ENCODE peak calls at places on chromosomes 6 and 20, in nine cellular contexts. V is IMR-90, A is adrenal gland, R is tibial nerve, L is chondrocyte, S is pancreas, H is Calu3, T is left ventricle myocardium inferior, F is ascending aorta. G is an unnamed sample.
A peak's percentile ranks its signal among the peaks of the same experiment; 100 is the strongest.

GRCh38 chr6:70549327-70549726 is 17.4 kb upstream of the SDHAF4 start:
- DNase-seq in V (peak; percentile 3), A (no peak), R (no peak), L (no peak), S (no peak), H (no peak), T (no peak), F (no peak), G (no peak)

GRCh38 chr6:125183391-125183790 is 29.8 kb downstream of the TPD52L1 start:
- DNase-seq in V (no peak), A (no peak), R (no peak), L (no peak), S (no peak), H (no peak), T (no peak), F (no peak), G (no peak)

GRCh38 chr6:31870385-31870921 is 7.8 kb upstream of the NEU1 start:
- DNase-seq in V (no peak), A (peak; percentile 80), R (no peak), L (no peak), S (no peak), H (no peak), T (no peak), F (no peak), G (no peak)

GRCh38 chr6:124882580-124883393 is 79.5 kb upstream of the RNF217 start:
- DNase-seq in V (peak; percentile 31), A (no peak), R (no peak), L (no peak), S (no peak), H (no peak), T (no peak), F (no peak), G (no peak)

GRCh38 chr20:5550738-5551529 is 199.3 kb upstream of the SHLD1 start:
- DNase-seq in V (no peak), A (no peak), R (no peak), L (no peak), S (no peak), H (no peak), T (no peak), F (no peak), G (no peak)

GRCh38 chr6:53994201-53994600 is 117.0 kb upstream of the MLIP start:
- DNase-seq in V (no peak), A (no peak), R (no peak), L (no peak), S (no peak), H (no peak), T (no peak), F (no peak), G (no peak)

GRCh38 chr6:109381007-109381746 is 1.1 kb downstream of the CD164 start:
- DNase-seq in V (peak; percentile 20), A (no peak), R (no peak), L (no peak), S (no peak), H (no peak), T (no peak), F (no peak), G (no peak)

GRCh38 chr20:56428881-56429280 is 16.8 kb downstream of the CASS4 start:
- DNase-seq in V (no peak), A (no peak), R (no peak), L (no peak), S (no peak), H (no peak), T (no peak), F (no peak), G (no peak)

GRCh38 chr20:31673943-31674463 is 36.3 kb downstream of the COX4I2 start:
- DNase-seq in V (no peak), A (no peak), R (no peak), L (no peak), S (no peak), H (no peak), T (no peak), F (no peak), G (no peak)

GRCh38 chr6:52552278-52552643 is 24.6 kb downstream of the TRAM2 start:
- DNase-seq in V (no peak), A (no peak), R (no peak), L (no peak), S (no peak), H (no peak), T (no peak), F (no peak), G (no peak)

GRCh38 chr6:38584731-38585130 is 55.0 kb downstream of the BTBD9 start:
- DNase-seq in V (no peak), A (no peak), R (no peak), L (no peak), S (no peak), H (no peak), T (no peak), F (no peak), G (no peak)
- TF ChIP-seq CTCF in V (no peak), A (no peak), R (no peak), L (no peak), S (no peak), H (no peak), T (no peak), F (no peak), G (no peak)

DNA sequence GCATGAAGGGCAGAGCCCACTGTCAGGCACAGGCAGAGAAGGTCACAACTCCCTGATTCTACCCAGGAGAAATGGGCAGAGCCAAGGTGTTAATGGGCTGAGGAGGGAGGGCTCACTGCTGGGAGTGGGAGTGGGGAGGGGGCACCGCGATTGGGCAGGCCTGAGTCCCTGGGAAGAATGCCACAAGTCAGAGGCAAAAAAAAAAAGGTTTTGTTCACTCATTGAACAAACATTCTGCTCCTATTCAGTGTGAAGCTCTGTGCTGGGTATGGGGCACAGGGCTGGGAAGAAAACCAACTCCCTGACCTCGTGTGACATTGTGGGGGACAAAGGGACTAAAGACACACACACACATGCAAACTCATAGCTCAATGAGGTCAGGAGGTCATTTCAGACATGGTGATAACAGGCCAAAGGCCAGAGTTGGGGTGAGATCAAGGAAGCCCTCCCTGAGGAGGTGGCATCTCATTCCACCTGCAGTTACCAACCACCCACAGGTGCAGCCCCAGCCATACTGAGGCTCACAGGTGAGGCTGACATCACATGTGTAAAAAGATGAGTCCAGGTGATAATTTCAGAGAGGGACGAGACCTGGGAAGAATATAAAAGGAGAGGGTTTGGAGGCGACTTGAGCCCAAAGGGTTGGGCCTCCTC is 3.2 kb upstream of the PMEPA1 start:
- DNase-seq in V (no peak), A (no peak), R (no peak), L (no peak), S (no peak), H (peak; percentile 48), T (no peak), F (no peak), G (no peak)
- TF ChIP-seq CTCF in V (no peak), A (no peak), R (no peak), L (no peak), S (no peak), H (no peak), T (no peak), F (no peak), G (no peak)

DNA sequence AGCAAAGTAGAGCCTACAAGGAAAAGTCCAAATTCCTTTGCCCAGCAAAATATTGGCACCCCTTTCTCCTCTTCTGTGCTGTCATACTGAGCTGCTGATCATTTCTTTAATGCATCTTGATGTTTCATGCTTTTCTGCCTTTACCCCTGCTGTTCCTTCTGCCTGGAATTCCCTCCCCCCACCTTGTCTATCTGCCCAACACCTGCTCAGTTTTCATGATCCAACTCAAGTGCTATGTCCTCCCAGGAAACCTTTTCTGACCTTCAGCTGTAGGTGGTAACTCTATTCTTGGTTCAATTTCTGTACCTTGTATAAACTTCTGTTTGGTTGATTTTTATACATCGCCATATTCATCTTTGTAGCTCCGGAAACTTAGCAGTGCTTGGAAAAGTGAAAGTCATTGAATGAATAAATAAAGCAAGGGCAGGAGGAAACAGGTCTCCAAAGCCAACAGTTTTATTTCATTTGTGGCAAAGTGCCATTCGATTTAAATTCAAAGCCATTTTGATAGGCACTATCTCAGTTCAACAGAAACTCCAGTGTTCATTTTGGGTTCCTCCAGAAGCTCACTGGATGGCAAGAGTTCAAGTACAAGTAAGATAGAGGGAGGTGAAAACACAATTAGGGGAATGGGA is 10.4 kb upstream of the BMP2 start:
- DNase-seq in V (no peak), A (no peak), R (no peak), L (no peak), S (peak; percentile 46), H (no peak), T (no peak), F (no peak), G (no peak)
- TF ChIP-seq CTCF in V (no peak), A (no peak), R (no peak), L (no peak), S (no peak), H (no peak), T (no peak), F (no peak), G (no peak)

GRCh38 chr20:2397091-2397490 is 16.4 kb downstream of the TGM6 start:
- DNase-seq in V (no peak), A (no peak), R (no peak), L (no peak), S (no peak), H (no peak), T (no peak), F (no peak), G (no peak)

GRCh38 chr20:2396241-2396814 is 15.6 kb downstream of the TGM6 start:
- DNase-seq in V (no peak), A (no peak), R (no peak), L (no peak), S (no peak), H (no peak), T (no peak), F (no peak), G (no peak)

GRCh38 chr20:2399390-2399789 is 18.7 kb downstream of the TGM6 start:
- DNase-seq in V (no peak), A (no peak), R (no peak), L (no peak), S (no peak), H (no peak), T (no peak), F (no peak), G (no peak)

GRCh38 chr20:2398453-2398852 is 17.8 kb downstream of the TGM6 start:
- DNase-seq in V (no peak), A (no peak), R (no peak), L (no peak), S (no peak), H (no peak), T (no peak), F (no peak), G (no peak)

GRCh38 chr20:2397595-2398145 is 17.0 kb downstream of the TGM6 start:
- DNase-seq in V (no peak), A (no peak), R (no peak), L (no peak), S (no peak), H (no peak), T (no peak), F (no peak), G (no peak)
- TF ChIP-seq CTCF in V (no peak), A (no peak), R (no peak), L (no peak), S (no peak), H (no peak), T (no peak), F (no peak), G (no peak)

DNA sequence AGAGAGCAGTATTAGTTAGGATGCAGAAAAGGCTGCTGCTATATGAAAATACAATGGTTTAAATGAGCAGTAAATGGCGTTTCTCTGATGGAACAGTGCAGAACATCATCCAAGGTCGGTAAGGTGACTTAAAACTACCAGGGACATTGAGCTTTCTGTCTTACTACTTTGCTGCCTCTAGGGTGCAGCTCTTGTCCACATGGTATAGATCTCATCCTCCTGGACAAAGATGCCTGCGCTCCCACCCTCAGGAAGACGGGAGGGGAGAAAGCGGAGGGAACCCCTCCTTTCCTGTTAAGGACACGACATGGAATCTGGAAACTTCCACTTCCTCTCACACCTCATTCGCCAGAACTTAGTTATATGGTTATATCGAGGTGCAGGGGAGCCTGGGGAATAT is 224.4 kb upstream of the TSHZ2 start:
- DNase-seq in V (no peak), A (no peak), R (no peak), L (no peak), S (peak; percentile 14), H (no peak), T (no peak), F (no peak), G (no peak)
- TF ChIP-seq CTCF in V (no peak), A (peak; percentile 25), R (no peak), L (peak; percentile 7), S (peak; percentile 7), H (no peak), T (peak; percentile 39), F (no peak), G (no peak)

G was measured in spleen.